ENCODE peak calls at places on chromosomes 16 and 17, in four cellular contexts. D is COR-L47; M is CD4-positive, CD25-positive, alpha-beta regulatory T cell; O is lower leg skin. A is an unnamed sample.

GRCh38 chr17:4032245-4032644 is 68.0 kb upstream of the ATP2A3 start:
- DNase-seq in D (no peak), M (no peak), O (no peak), A (no peak)

GRCh38 chr17:50146927-50147640 is 3.4 kb downstream of the PPP1R9B start:
- DNase-seq in D (no peak), M (no peak), O (no peak), A (no peak)

GRCh38 chr17:50169121-50169764 is 3.4 kb downstream of the SGCA start:
- DNase-seq in D (peak; percentile 29), M (peak; percentile 72), O (no peak), A (no peak)

GRCh38 chr16:4179020-4179419 is 62.8 kb upstream of the ADCY9 start:
- DNase-seq in D (no peak), M (no peak), O (peak; percentile 93), A (no peak)

GRCh38 chr17:81867952-81868673 is 3.0 kb downstream of the ARHGDIA start:
- DNase-seq in D (no peak), M (no peak), O (no peak), A (no peak)

GRCh38 chr16:49620158-49620867 is 235.6 kb downstream of the ZNF423 start:
- DNase-seq in D (no peak), M (no peak), O (peak; percentile 91), A (peak; percentile 77)

GRCh38 chr17:21298983-21299519 is 14.5 kb downstream of the MAP2K3 start:
- DNase-seq in D (no peak), M (no peak), O (no peak), A (no peak)

GRCh38 chr16:89537549-89537925 is 22.9 kb upstream of the RPL13 start:
- DNase-seq in D (no peak), M (no peak), O (no peak), A (no peak)

GRCh38 chr17:79997004-79997673 is 38.5 kb downstream of the TBC1D16 start:
- DNase-seq in D (no peak), M (peak; percentile 90), O (no peak), A (no peak)

GRCh38 chr16:88992351-88993005 is 15.5 kb upstream of the CBFA2T3 start:
- DNase-seq in D (no peak), M (no peak), O (no peak), A (no peak)